ENCODE peak calls at places on chromosome 12, in six cellular contexts. Z, C, J, H, G and F are unnamed samples.

GRCh38 chr12:32455607-32456063 is 56.3 kb downstream of the FGD4 start:
- DNase-seq in Z (peak), J (peak), C (peak), G (no peak), H (peak), F (peak)

GRCh38 chr12:104115587-104115975 is 22.4 kb downstream of the NFYB start:
- DNase-seq in H (no peak), C (no peak), Z (no peak), G (no peak), J (no peak), F (no peak)

GRCh38 chr12:96308881-96309280 is 91.4 kb downstream of the CDK17 start:
- DNase-seq in Z (peak), J (no peak), G (no peak), H (no peak), C (peak), F (no peak)

GRCh38 chr12:25959069-25959961 is 833 bp downstream of the RASSF8 start:
- DNase-seq in J (no peak), Z (peak), H (peak), G (peak), C (peak), F (peak)

GRCh38 chr12:13454991-13455696 is 258.6 kb downstream of the EMP1 start:
- DNase-seq in G (no peak), H (no peak), Z (no peak), C (no peak), J (no peak), F (no peak)

GRCh38 chr12:117141097-117141898 is 42.1 kb upstream of the TESC start:
- DNase-seq in J (no peak), H (no peak), Z (no peak), C (no peak), G (no peak), F (no peak)

GRCh38 chr12:103841690-103842584 is 903 bp upstream of the NT5DC3 start:
- DNase-seq in J (no peak), Z (peak), H (peak), C (peak), G (peak), F (peak)

GRCh38 chr12:54175130-54175963 is 13.4 kb downstream of the SMUG1 start:
- DNase-seq in G (no peak), Z (no peak), H (no peak), J (peak), C (no peak), F (no peak)

GRCh38 chr12:79063258-79063657 is 198.7 kb downstream of the SYT1 start:
- DNase-seq in J (no peak), G (no peak), Z (peak), H (no peak), C (peak), F (no peak)

GRCh38 chr12:14450479-14450878 is 85.0 kb downstream of the ATF7IP start:
- DNase-seq in G (no peak), C (no peak), H (no peak), Z (no peak), J (no peak), F (no peak)

GRCh38 chr12:94172973-94173372 is 24.6 kb downstream of the PLXNC1 start:
- DNase-seq in J (no peak), Z (peak), H (peak), C (peak), G (no peak), F (no peak)

GRCh38 chr12:107536613-107537012 is 149.0 kb upstream of the PWP1 start:
- DNase-seq in C (no peak), H (no peak), J (no peak), G (no peak), Z (peak), F (no peak)

GRCh38 chr12:124217508-124217981 is 77.3 kb upstream of the RFLNA start:
- DNase-seq in J (no peak), C (no peak), G (no peak), Z (peak), H (no peak), F (no peak)

DNA sequence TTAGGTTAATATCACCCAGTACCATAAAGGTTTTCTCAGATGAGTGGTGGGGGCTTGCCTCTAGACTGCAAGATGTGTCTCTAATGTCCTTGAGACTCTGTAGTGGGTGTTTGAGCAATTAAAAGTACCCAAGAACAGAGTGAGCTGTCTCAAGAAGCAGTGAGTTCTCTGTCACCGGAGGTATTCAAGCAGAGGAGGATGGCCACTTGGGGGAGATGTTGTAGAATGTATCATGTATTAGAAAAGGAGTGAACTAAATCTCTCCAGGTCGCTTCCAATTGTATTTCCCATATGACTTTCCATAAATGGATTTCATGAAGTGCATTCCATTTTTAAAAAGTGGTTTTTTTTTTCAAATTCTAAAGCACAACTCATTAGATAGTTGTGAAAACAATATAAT is 35.0 kb downstream of the SLC17A8 start:
- DNase-seq in J (no peak), H (no peak), Z (peak), G (peak), C (peak), F (no peak)
- TF ChIP-seq CTCF in J (no peak), H (peak), Z (peak), G (no peak), C (peak), F (no peak)

GRCh38 chr12:68924546-68924945 is 8.4 kb downstream of the CPM start:
- DNase-seq in G (no peak), Z (no peak), C (no peak), H (peak), J (no peak), F (no peak)

GRCh38 chr12:68913682-68914081 is 19.3 kb downstream of the CPM start:
- DNase-seq in J (no peak), H (no peak), Z (peak), G (no peak), C (peak), F (no peak)

GRCh38 chr12:68919581-68920239 is 13.3 kb downstream of the CPM start:
- DNase-seq in G (no peak), Z (no peak), H (no peak), J (no peak), C (no peak), F (peak)

GRCh38 chr12:68915055-68915454 is 17.9 kb downstream of the CPM start:
- DNase-seq in Z (peak), H (peak), G (no peak), C (peak), J (no peak), F (no peak)

DNA sequence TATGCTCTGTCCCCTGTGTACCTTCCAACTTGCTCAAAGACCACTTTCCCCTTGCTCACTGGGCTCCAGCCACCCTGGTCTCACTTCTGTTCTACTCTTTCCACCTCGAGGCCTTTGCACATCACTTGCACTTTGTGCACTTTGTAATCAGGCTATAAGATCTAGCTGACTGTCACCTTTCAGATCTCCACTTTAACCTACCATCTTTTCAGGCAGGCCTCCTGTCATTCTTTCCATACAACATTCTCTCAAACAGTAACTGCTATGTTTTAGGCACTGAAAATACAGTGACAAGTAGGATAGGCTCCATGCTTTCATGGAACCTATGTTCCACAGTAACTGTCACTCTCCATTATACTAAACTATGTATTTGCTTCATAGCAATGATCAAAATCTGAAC is 14.0 kb downstream of the CPM start:
- DNase-seq in C (no peak), Z (no peak), G (no peak), J (no peak), H (no peak), F (peak)
- TF ChIP-seq CTCF in C (no peak), Z (no peak), G (no peak), J (no peak), H (no peak), F (no peak)

GRCh38 chr12:111664510-111664909 is 21.2 kb downstream of the BRAP start:
- DNase-seq in G (no peak), C (no peak), H (no peak), J (no peak), Z (no peak), F (no peak)
- TF ChIP-seq CTCF in G (no peak), C (no peak), H (no peak), J (no peak), Z (no peak), F (no peak)

DNA sequence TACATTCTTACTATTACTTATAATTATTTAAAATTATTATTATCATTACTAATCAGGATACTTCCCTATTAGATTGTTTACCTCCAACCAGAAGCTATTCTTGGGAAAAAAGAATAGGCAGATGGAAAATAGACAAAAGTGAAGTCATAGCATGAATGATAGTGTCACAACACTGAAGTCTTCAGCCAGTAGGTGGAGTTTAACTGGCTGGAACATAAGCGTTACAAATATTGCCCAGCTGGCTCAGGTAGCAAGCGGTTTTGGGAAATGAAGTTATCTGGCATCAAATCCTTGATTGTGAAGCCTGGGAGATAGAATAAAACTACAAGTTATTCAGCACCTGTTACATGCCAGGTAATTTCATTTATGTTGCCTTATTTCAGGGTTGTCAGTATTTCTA is 762.9 kb downstream of the C12orf50 start:
- DNase-seq in J (no peak), H (no peak), C (no peak), Z (peak), G (no peak), F (no peak)
- TF ChIP-seq CTCF in J (peak), H (no peak), C (no peak), Z (peak), G (no peak), F (no peak)

DNA sequence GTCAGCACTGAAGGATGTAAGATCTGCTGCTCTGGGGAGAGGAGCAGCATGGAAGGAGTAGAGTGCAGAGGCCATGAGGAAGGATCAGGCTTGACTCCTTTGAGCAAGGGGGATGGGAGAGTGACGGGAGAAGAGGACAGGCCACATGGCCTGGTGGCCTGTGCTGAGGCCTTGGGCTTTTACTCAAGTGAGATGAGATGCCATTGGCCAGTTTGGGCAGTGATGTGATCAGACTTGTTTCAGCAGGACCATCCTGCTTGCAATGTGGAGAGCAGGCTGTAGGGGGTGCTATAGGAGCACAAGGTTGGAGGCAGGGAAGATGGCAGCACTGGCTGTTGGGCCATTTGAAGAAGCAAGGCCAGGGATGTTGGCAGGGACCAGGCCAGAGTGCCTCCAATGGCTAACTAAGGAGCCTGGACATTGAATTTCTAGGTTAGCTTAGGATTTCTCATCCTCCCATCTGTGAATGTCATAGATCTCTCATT is 23.6 kb downstream of the FGF23 start:
- DNase-seq in G (peak), J (no peak), H (no peak), Z (peak), C (peak), F (peak)
- TF ChIP-seq CTCF in G (no peak), J (peak), H (peak), Z (peak), C (peak), F (peak)

GRCh38 chr12:62631531-62632520 is 165.2 kb downstream of the MON2 start:
- DNase-seq in H (peak), G (peak), Z (peak), J (peak), C (peak), F (peak)
- TF ChIP-seq CTCF in H (peak), G (no peak), Z (peak), J (peak), C (peak), F (no peak)

DNA sequence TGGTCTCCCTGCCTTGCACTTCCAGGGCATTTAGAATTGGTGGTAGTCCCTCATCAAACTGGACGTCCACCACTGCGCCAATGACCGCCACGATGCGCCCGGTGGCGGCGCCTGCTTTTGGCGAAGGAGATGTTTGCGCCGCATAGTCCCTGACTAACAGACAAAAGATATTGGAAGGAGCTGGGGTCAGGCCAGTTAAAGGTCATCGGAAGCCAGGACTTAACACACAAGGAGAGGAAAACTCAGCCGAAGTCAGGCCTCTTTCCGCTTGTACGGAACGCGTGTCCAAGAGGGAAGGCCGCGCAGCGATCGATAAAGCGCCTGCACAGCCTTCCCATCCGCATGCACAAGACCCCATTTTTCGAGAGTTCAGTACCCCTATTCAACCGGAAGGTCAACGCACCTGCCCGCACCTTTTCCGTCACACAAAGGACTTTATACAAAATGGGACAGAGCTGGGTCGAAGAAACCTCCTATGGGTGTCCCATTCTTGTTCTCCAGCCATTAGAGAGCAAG is 525 bp downstream of the ATP5F1B start:
- DNase-seq in G (peak), Z (no peak), J (no peak), C (peak), H (no peak), F (no peak)
- TF ChIP-seq CTCF in G (no peak), Z (no peak), J (no peak), C (no peak), H (no peak), F (no peak)